ENCODE peak calls at places on chromosomes 13 and 19, in six cellular contexts. B is iris pigment epithelial cell; J is stimulated activated CD4-positive, alpha-beta T cell treated with anti-CD3 and anti-CD28 coated beads, Interleukin-1b, Interleukin-23, amount 100 ng/mL, for 24 hours; Y is lower leg skin; E is OCI-LY7; S is cardiac fibroblast. N is an unnamed sample.
A peak's percentile ranks its signal among the peaks of the same experiment; 100 is the strongest.

GRCh38 chr19:7729831-7730285 is 2.1 kb downstream of the CLEC4G start:
- DNase-seq in B (no peak), J (no peak), Y (no peak), E (no peak), S (no peak), N (no peak)

GRCh38 chr19:35040826-35041547 is 534 bp upstream of the HPN start:
- DNase-seq in B (peak; percentile 23), J (no peak), Y (peak; percentile 97), E (no peak), S (no peak), N (no peak)

GRCh38 chr13:31747966-31748365 is 8.6 kb downstream of the RXFP2 start:
- DNase-seq in B (no peak), J (no peak), Y (no peak), E (no peak), S (no peak), N (no peak)

GRCh38 chr13:33191425-33192221 is 93.9 kb downstream of the STARD13 start:
- DNase-seq in B (peak; percentile 75), J (no peak), Y (no peak), E (no peak), S (no peak), N (no peak)

GRCh38 chr13:42123600-42123999 is 75.2 kb downstream of the DGKH start:
- DNase-seq in B (no peak), J (no peak), Y (no peak), E (no peak), S (no peak), N (no peak)

GRCh38 chr13:85520445-85520844 is 278.8 kb downstream of the SLITRK6 start:
- DNase-seq in B (peak; percentile 69), J (no peak), Y (no peak), E (no peak), S (no peak), N (no peak)

GRCh38 chr13:80524447-80525215 is 183.7 kb upstream of the SPRY2 start:
- DNase-seq in B (peak; percentile 78), J (no peak), Y (no peak), E (no peak), S (peak; percentile 66), N (no peak)

GRCh38 chr19:49073514-49074378 is 1.2 kb upstream of the KCNA7 start:
- DNase-seq in B (no peak), J (no peak), Y (peak; percentile 81), E (peak; percentile 19), S (peak; percentile 28), N (peak; percentile 67)

GRCh38 chr13:101424381-101425155 is 8.3 kb upstream of the NALCN start:
- DNase-seq in B (peak; percentile 37), J (no peak), Y (no peak), E (no peak), S (no peak), N (no peak)

GRCh38 chr13:101627556-101627943 is 175.1 kb downstream of the ITGBL1 start:
- DNase-seq in B (peak; percentile 31), J (no peak), Y (no peak), E (no peak), S (peak; percentile 32), N (no peak)